ENCODE peak calls at places on chromosomes 6 and 20, in five cellular contexts. V is activated B cell treated with CpG ODN at 0.5 μM for 24 hours, S is fibroblast of villous mesenchyme, K is HFFc6, D is stomach. G is an unnamed sample.
A peak's percentile ranks its signal among the peaks of the same experiment; 100 is the strongest.

GRCh38 chr6:148395583-148396101 is 53.0 kb downstream of the SASH1 start:
- DNase-seq in S (no peak), V (no peak), K (no peak), D (no peak), G (no peak)

GRCh38 chr6:220736-221475 is 71.4 kb upstream of the DUSP22 start:
- DNase-seq in V (no peak), K (no peak), S (no peak), D (no peak), G (no peak)

GRCh38 chr6:82211326-82211725 is 36.2 kb downstream of the IBTK start:
- DNase-seq in K (no peak), V (no peak), D (no peak), S (no peak), G (no peak)

GRCh38 chr20:37356387-37356786 is 10.4 kb downstream of the SRC start:
- DNase-seq in K (peak; percentile 28), D (peak; percentile 76), V (no peak), S (peak; percentile 73), G (peak; percentile 78)

GRCh38 chr6:78947529-78947928 is 80.2 kb downstream of the IRAK1BP1 start:
- DNase-seq in K (no peak), S (peak; percentile 38), V (no peak), D (no peak), G (no peak)

GRCh38 chr6:158863646-158864045 is 44.5 kb upstream of the EZR start:
- DNase-seq in D (no peak), K (peak; percentile 56), V (no peak), S (no peak), G (no peak)

GRCh38 chr6:3478341-3478740 is 21.5 kb upstream of the SLC22A23 start:
- DNase-seq in D (no peak), S (no peak), K (no peak), V (no peak), G (no peak)

GRCh38 chr20:58306421-58307261 is 2.9 kb upstream of the RAB22A start:
- DNase-seq in V (peak; percentile 53), S (no peak), D (peak; percentile 62), K (no peak), G (no peak)

GRCh38 chr6:15061176-15061575 is 184.7 kb upstream of the JARID2 start:
- DNase-seq in V (no peak), S (no peak), D (no peak), K (no peak), G (no peak)

GRCh38 chr6:21592953-21593352 is 598 bp upstream of the SOX4 start:
- DNase-seq in D (no peak), S (no peak), V (no peak), K (no peak), G (no peak)

GRCh38 chr20:4750381-4750780 is 28.7 kb downstream of the PRND start:
- DNase-seq in V (no peak), D (no peak), S (no peak), K (no peak), G (no peak)

GRCh38 chr6:28258877-28259777 is at the start of gene NKAPL:
- DNase-seq in S (peak; percentile 52), D (peak; percentile 65), V (peak; percentile 40), K (no peak), G (peak; percentile 89)

GRCh38 chr6:150293423-150294280 is 75.2 kb upstream of the IYD start:
- DNase-seq in D (no peak), V (no peak), S (peak; percentile 37), K (peak; percentile 54), G (no peak)

GRCh38 chr6:38755874-38756273 is 40.8 kb downstream of the DNAH8 start:
- DNase-seq in K (no peak), V (no peak), D (no peak), S (no peak), G (no peak)

DNA sequence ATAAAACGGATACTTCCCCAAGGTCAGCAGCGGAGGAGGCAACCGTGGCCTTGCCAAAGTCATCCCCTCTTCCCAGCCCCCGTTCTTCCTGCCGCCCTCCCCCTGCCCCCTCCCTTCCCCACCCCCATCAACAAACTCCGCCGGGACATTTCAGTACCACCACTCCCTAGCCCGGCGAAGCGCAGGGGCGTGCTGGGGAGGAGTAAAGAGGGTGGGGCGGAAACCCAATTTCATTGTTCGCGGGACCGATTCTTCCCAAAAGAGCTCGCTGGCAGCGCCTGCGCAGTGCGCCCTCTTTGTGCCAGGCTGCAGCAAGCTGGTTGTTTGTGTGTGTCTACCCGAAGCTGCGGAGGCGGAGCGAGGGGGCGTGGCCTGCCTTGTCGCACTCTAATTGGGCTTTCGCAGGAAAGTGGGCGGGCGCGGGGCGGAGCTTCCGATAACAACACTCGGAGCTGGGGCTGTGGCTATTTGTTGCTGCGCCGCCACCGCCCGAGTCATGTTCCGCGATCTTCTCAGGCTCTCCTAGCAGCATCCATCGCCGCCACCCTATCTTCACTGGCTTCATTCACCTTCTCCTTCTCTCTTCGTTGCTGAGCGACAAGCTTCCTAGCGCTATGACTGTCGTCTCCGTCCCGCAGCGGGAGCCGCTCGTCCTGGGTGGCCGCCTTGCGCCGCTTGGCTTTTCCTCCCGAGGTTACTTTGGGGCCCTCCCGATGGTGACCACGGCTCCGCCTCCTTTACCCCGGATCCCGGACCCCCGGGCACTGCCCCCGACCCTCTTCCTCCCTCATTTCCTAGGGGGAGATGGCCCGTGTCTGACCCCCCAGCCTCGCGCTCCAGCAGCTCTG is at the start of gene PNRC1:
- DNase-seq in K (peak; percentile 99), S (peak; percentile 99), D (peak; percentile 100), V (peak; percentile 100), G (peak; percentile 100)
- TF ChIP-seq CTCF in K (peak; percentile 16), S (no peak), D (no peak), V (no peak), G (no peak)

GRCh38 chr6:166446567-166447065 is 63.9 kb upstream of the MPC1 start:
- DNase-seq in V (no peak), S (no peak), D (peak; percentile 20), K (no peak), G (peak; percentile 8)
- TF ChIP-seq CTCF in V (no peak), S (no peak), D (no peak), K (no peak), G (no peak)

GRCh38 chr6:32432050-32432450 is 7.6 kb upstream of the HLA-DRA start:
- DNase-seq in V (no peak), S (peak; percentile 44), D (no peak), K (peak; percentile 25), G (no peak)
- TF ChIP-seq CTCF in V (peak; percentile 65), S (peak; percentile 38), D (no peak), K (peak; percentile 78), G (peak; percentile 63)

GRCh38 chr6:163435013-163435412 is 20.5 kb downstream of the QKI start:
- DNase-seq in K (no peak), D (no peak), V (no peak), S (no peak), G (no peak)

GRCh38 chr6:163428373-163428772 is 13.9 kb downstream of the QKI start:
- DNase-seq in S (no peak), D (no peak), K (no peak), V (no peak), G (no peak)

GRCh38 chr6:163429858-163430448 is 15.4 kb downstream of the QKI start:
- DNase-seq in S (no peak), K (no peak), V (no peak), D (no peak), G (no peak)

GRCh38 chr6:163436843-163437242 is 22.3 kb downstream of the QKI start:
- DNase-seq in K (no peak), S (no peak), D (no peak), V (no peak), G (no peak)

GRCh38 chr6:163432300-163432699 is 17.8 kb downstream of the QKI start:
- DNase-seq in K (no peak), S (no peak), D (no peak), V (no peak), G (no peak)
- TF ChIP-seq CTCF in K (peak; percentile 11), S (no peak), D (no peak), V (no peak), G (no peak)

GRCh38 chr6:123380257-123380656 is 256.5 kb downstream of the TRDN start:
- DNase-seq in S (peak; percentile 1), D (no peak), V (no peak), K (no peak), G (no peak)
- TF ChIP-seq CTCF in S (peak; percentile 35), D (no peak), V (no peak), K (no peak), G (no peak)